ENCODE peak calls at places on chromosomes 13 and 19, in nine cellular contexts. One of them, this sample, is unnamed.
A peak's percentile ranks its signal among the peaks of the same experiment; 100 is the strongest.

GRCh38 chr19:36246006-36246391 is 31.1 kb downstream of the ZNF146 start:
- DNase-seq in activated CD4-positive, alpha-beta memory T cell treated with anti-CD3 and anti-CD28 coated beads, Interleukin-2, amount 10 ng/mL, durations not matched to agents 7 days and 5 days: no peak
- DNase-seq in activated B cell treated with CpG ODN at 0.5 μM for 24 hours: no peak
- DNase-seq in ascending aorta: no peak
- DNase-seq in EL: no peak
- DNase-seq in DMS 273 treated with DMSO at 0.1 percent for 48 hours: no peak
- DNase-seq in RWPE1: no peak
- DNase-seq in NCI-H2081: no peak
- DNase-seq in NCI-H526: peak; percentile 62
- DNase-seq in this sample: no peak

GRCh38 chr19:756232-756631 is 5.3 kb downstream of the MISP start:
- DNase-seq in EL: peak; percentile 46
- DNase-seq in activated CD4-positive, alpha-beta memory T cell treated with anti-CD3 and anti-CD28 coated beads, Interleukin-2, amount 10 ng/mL, durations not matched to agents 7 days and 5 days: no peak
- DNase-seq in ascending aorta: no peak
- DNase-seq in activated B cell treated with CpG ODN at 0.5 μM for 24 hours: no peak
- DNase-seq in RWPE1: peak; percentile 74
- DNase-seq in NCI-H2081: no peak
- DNase-seq in DMS 273 treated with DMSO at 0.1 percent for 48 hours: no peak
- DNase-seq in NCI-H526: no peak
- DNase-seq in this sample: no peak

GRCh38 chr19:34500656-34501120 is 19.1 kb downstream of the WTIP start:
- DNase-seq in DMS 273 treated with DMSO at 0.1 percent for 48 hours: no peak
- DNase-seq in activated CD4-positive, alpha-beta memory T cell treated with anti-CD3 and anti-CD28 coated beads, Interleukin-2, amount 10 ng/mL, durations not matched to agents 7 days and 5 days: no peak
- DNase-seq in activated B cell treated with CpG ODN at 0.5 μM for 24 hours: no peak
- DNase-seq in NCI-H2081: no peak
- DNase-seq in ascending aorta: peak; percentile 53
- DNase-seq in RWPE1: no peak
- DNase-seq in NCI-H526: no peak
- DNase-seq in EL: no peak
- DNase-seq in this sample: no peak

GRCh38 chr19:932647-933552 is 7.1 kb downstream of the ARID3A start:
- DNase-seq in ascending aorta: peak; percentile 75
- DNase-seq in NCI-H526: no peak
- DNase-seq in RWPE1: peak; percentile 77
- DNase-seq in EL: peak; percentile 98
- DNase-seq in activated B cell treated with CpG ODN at 0.5 μM for 24 hours: no peak
- DNase-seq in activated CD4-positive, alpha-beta memory T cell treated with anti-CD3 and anti-CD28 coated beads, Interleukin-2, amount 10 ng/mL, durations not matched to agents 7 days and 5 days: peak; percentile 31
- DNase-seq in DMS 273 treated with DMSO at 0.1 percent for 48 hours: peak; percentile 30
- DNase-seq in NCI-H2081: no peak
- DNase-seq in this sample: no peak

GRCh38 chr13:112588490-112589297 is 741 bp upstream of the TUBGCP3 start:
- DNase-seq in activated B cell treated with CpG ODN at 0.5 μM for 24 hours: no peak
- DNase-seq in NCI-H2081: peak; percentile 7
- DNase-seq in ascending aorta: no peak
- DNase-seq in activated CD4-positive, alpha-beta memory T cell treated with anti-CD3 and anti-CD28 coated beads, Interleukin-2, amount 10 ng/mL, durations not matched to agents 7 days and 5 days: no peak
- DNase-seq in NCI-H526: peak; percentile 36
- DNase-seq in EL: no peak
- DNase-seq in DMS 273 treated with DMSO at 0.1 percent for 48 hours: no peak
- DNase-seq in RWPE1: no peak
- DNase-seq in this sample: no peak

GRCh38 chr19:17424743-17425365 is 5.0 kb downstream of the MVB12A start:
- DNase-seq in ascending aorta: no peak
- DNase-seq in RWPE1: no peak
- DNase-seq in DMS 273 treated with DMSO at 0.1 percent for 48 hours: no peak
- DNase-seq in activated B cell treated with CpG ODN at 0.5 μM for 24 hours: no peak
- DNase-seq in NCI-H2081: no peak
- DNase-seq in EL: peak; percentile 27
- DNase-seq in activated CD4-positive, alpha-beta memory T cell treated with anti-CD3 and anti-CD28 coated beads, Interleukin-2, amount 10 ng/mL, durations not matched to agents 7 days and 5 days: peak; percentile 44
- DNase-seq in NCI-H526: peak; percentile 56
- DNase-seq in this sample: no peak

GRCh38 chr13:36275190-36276002 is 22.2 kb downstream of the CCDC169 start:
- DNase-seq in ascending aorta: no peak
- DNase-seq in DMS 273 treated with DMSO at 0.1 percent for 48 hours: no peak
- DNase-seq in RWPE1: peak; percentile 29
- DNase-seq in NCI-H526: peak; percentile 84
- DNase-seq in activated CD4-positive, alpha-beta memory T cell treated with anti-CD3 and anti-CD28 coated beads, Interleukin-2, amount 10 ng/mL, durations not matched to agents 7 days and 5 days: no peak
- DNase-seq in EL: peak; percentile 51
- DNase-seq in activated B cell treated with CpG ODN at 0.5 μM for 24 hours: no peak
- DNase-seq in NCI-H2081: peak; percentile 60
- DNase-seq in this sample: no peak

GRCh38 chr19:51181913-51182419 is 39.9 kb downstream of the SIGLEC7 start:
- DNase-seq in EL: no peak
- DNase-seq in activated B cell treated with CpG ODN at 0.5 μM for 24 hours: no peak
- DNase-seq in activated CD4-positive, alpha-beta memory T cell treated with anti-CD3 and anti-CD28 coated beads, Interleukin-2, amount 10 ng/mL, durations not matched to agents 7 days and 5 days: no peak
- DNase-seq in DMS 273 treated with DMSO at 0.1 percent for 48 hours: no peak
- DNase-seq in RWPE1: no peak
- DNase-seq in NCI-H526: peak; percentile 12
- DNase-seq in ascending aorta: no peak
- DNase-seq in NCI-H2081: no peak
- DNase-seq in this sample: peak; percentile 54

GRCh38 chr13:109783447-109783814 is 3.0 kb downstream of the IRS2 start:
- DNase-seq in DMS 273 treated with DMSO at 0.1 percent for 48 hours: no peak
- DNase-seq in NCI-H2081: no peak
- DNase-seq in ascending aorta: no peak
- DNase-seq in NCI-H526: peak; percentile 79
- DNase-seq in EL: no peak
- DNase-seq in activated B cell treated with CpG ODN at 0.5 μM for 24 hours: no peak
- DNase-seq in RWPE1: no peak
- DNase-seq in activated CD4-positive, alpha-beta memory T cell treated with anti-CD3 and anti-CD28 coated beads, Interleukin-2, amount 10 ng/mL, durations not matched to agents 7 days and 5 days: no peak
- DNase-seq in this sample: no peak

GRCh38 chr19:18278521-18279265 is 2.7 kb downstream of the JUND start:
- DNase-seq in RWPE1: no peak
- DNase-seq in activated CD4-positive, alpha-beta memory T cell treated with anti-CD3 and anti-CD28 coated beads, Interleukin-2, amount 10 ng/mL, durations not matched to agents 7 days and 5 days: peak; percentile 61
- DNase-seq in activated B cell treated with CpG ODN at 0.5 μM for 24 hours: no peak
- DNase-seq in NCI-H2081: no peak
- DNase-seq in EL: peak; percentile 25
- DNase-seq in ascending aorta: no peak
- DNase-seq in DMS 273 treated with DMSO at 0.1 percent for 48 hours: no peak
- DNase-seq in NCI-H526: no peak
- DNase-seq in this sample: no peak